ENCODE peak calls at places on chromosomes 6 and 20, in ten cellular contexts. U is cardiac septum; S is CD4-positive, alpha-beta T cell; K is transverse colon; R is H7; B is Calu3; I is EH; L is fibroblast of the aortic adventitia; Z is Right ventricle myocardium superior; A is HCT116. M is an unnamed sample.

GRCh38 chr20:36119537-36119936 is 35.0 kb upstream of the EPB41L1 start:
- DNase-seq in U (no peak), S (no peak), K (no peak), R (no peak), B (no peak), I (no peak), L (no peak), Z (no peak), A (no peak), M (no peak)

GRCh38 chr6:151690303-151690702 is 117.2 kb upstream of the ESR1 start:
- DNase-seq in U (no peak), S (no peak), K (no peak), R (no peak), B (no peak), I (peak; percentile 11), L (peak; percentile 77), Z (no peak), A (no peak), M (peak; percentile 60)

GRCh38 chr6:9248125-9248524 is 812.8 kb upstream of the SLC35B3 start:
- DNase-seq in U (no peak), S (no peak), K (no peak), R (no peak), B (no peak), I (peak; percentile 32), L (no peak), Z (no peak), A (no peak), M (no peak)

GRCh38 chr20:20002101-20002998 is 14.8 kb upstream of the NAA20 start:
- DNase-seq in U (no peak), S (no peak), K (no peak), R (no peak), B (no peak), I (no peak), L (no peak), Z (no peak), A (no peak), M (peak; percentile 50)

GRCh38 chr20:47566269-47566668 is 64.6 kb downstream of the NCOA3 start:
- DNase-seq in U (no peak), S (no peak), K (no peak), R (no peak), B (no peak), I (no peak), L (no peak), Z (no peak), A (no peak), M (no peak)

GRCh38 chr6:122622404-122622938 is 12.3 kb downstream of the PKIB start:
- DNase-seq in U (no peak), S (no peak), K (no peak), R (no peak), B (no peak), I (no peak), L (no peak), Z (no peak), A (no peak), M (no peak)

GRCh38 chr6:26594730-26595632 is 1.8 kb upstream of the ABT1 start:
- DNase-seq in U (no peak), S (no peak), K (no peak), R (peak; percentile 46), B (peak; percentile 49), I (peak; percentile 70), L (peak; percentile 81), Z (no peak), A (peak; percentile 80), M (peak; percentile 76)

GRCh38 chr6:77151241-77151640 is 312.1 kb downstream of the HTR1B start:
- DNase-seq in U (no peak), S (no peak), K (no peak), R (no peak), B (no peak), I (no peak), L (no peak), Z (no peak), A (no peak), M (no peak)

GRCh38 chr20:44218441-44218840 is 7.9 kb upstream of the OSER1 start:
- DNase-seq in U (no peak), S (peak; percentile 48), K (no peak), R (no peak), B (no peak), I (no peak), L (no peak), Z (no peak), A (no peak), M (no peak)

GRCh38 chr20:38892091-38892981 is 33.9 kb upstream of the FAM83D start:
- DNase-seq in U (no peak), S (no peak), K (peak; percentile 13), R (no peak), B (no peak), I (no peak), L (no peak), Z (no peak), A (no peak), M (no peak)

GRCh38 chr6:150689900-150690590 is 90.4 kb downstream of the PLEKHG1 start:
- DNase-seq in U (no peak), S (no peak), K (no peak), R (no peak), B (no peak), I (no peak), L (no peak), Z (no peak), A (no peak), M (no peak)

M was measured in LHCN-M2.